ENCODE peak calls at places on chromosomes 2 and 18, in seven cellular contexts. One of them, this sample, is unnamed.
A peak's percentile ranks its signal among the peaks of the same experiment; 100 is the strongest.

GRCh38 chr18:24075731-24076130 is 61.2 kb downstream of the TTC39C start:
- DNase-seq in cardiac muscle cell: no peak
- DNase-seq in GM12878: no peak
- DNase-seq in spleen: no peak
- DNase-seq in heart right ventricle: no peak
- DNase-seq in fibroblast of lung: peak; percentile 37
- DNase-seq in MM.1S: no peak
- DNase-seq in this sample: no peak

GRCh38 chr2:188561473-188561979 is 269.9 kb downstream of the GULP1 start:
- DNase-seq in cardiac muscle cell: no peak
- DNase-seq in GM12878: no peak
- DNase-seq in spleen: no peak
- DNase-seq in heart right ventricle: no peak
- DNase-seq in fibroblast of lung: no peak
- DNase-seq in MM.1S: no peak
- DNase-seq in this sample: no peak

GRCh38 chr2:174176898-174177297 is 71.4 kb downstream of the OLA1 start:
- DNase-seq in cardiac muscle cell: no peak
- DNase-seq in GM12878: no peak
- DNase-seq in spleen: no peak
- DNase-seq in heart right ventricle: no peak
- DNase-seq in fibroblast of lung: no peak
- DNase-seq in MM.1S: no peak
- DNase-seq in this sample: no peak

GRCh38 chr2:96344011-96344410 is 8.4 kb downstream of the NCAPH start:
- DNase-seq in cardiac muscle cell: peak; percentile 18
- DNase-seq in GM12878: peak; percentile 91
- DNase-seq in spleen: peak; percentile 79
- DNase-seq in heart right ventricle: no peak
- DNase-seq in fibroblast of lung: no peak
- DNase-seq in MM.1S: no peak
- DNase-seq in this sample: no peak

GRCh38 chr2:39494784-39495251 is 57.7 kb upstream of the MAP4K3 start:
- DNase-seq in cardiac muscle cell: peak; percentile 97
- DNase-seq in GM12878: peak; percentile 66
- DNase-seq in spleen: no peak
- DNase-seq in heart right ventricle: peak; percentile 50
- DNase-seq in fibroblast of lung: peak; percentile 93
- DNase-seq in MM.1S: no peak
- DNase-seq in this sample: peak; percentile 37

GRCh38 chr2:175393851-175394250 is 212.3 kb upstream of the ATP5MC3 start:
- DNase-seq in cardiac muscle cell: no peak
- DNase-seq in GM12878: no peak
- DNase-seq in spleen: no peak
- DNase-seq in heart right ventricle: no peak
- DNase-seq in fibroblast of lung: no peak
- DNase-seq in MM.1S: no peak
- DNase-seq in this sample: no peak

GRCh38 chr2:21804151-21804550 is 680.4 kb downstream of the TDRD15 start:
- DNase-seq in cardiac muscle cell: no peak
- DNase-seq in GM12878: no peak
- DNase-seq in spleen: no peak
- DNase-seq in heart right ventricle: no peak
- DNase-seq in fibroblast of lung: no peak
- DNase-seq in MM.1S: no peak
- DNase-seq in this sample: no peak

GRCh38 chr2:200618590-200619021 is 32.8 kb downstream of the AOX1 start:
- DNase-seq in cardiac muscle cell: peak; percentile 87
- DNase-seq in GM12878: no peak
- DNase-seq in spleen: no peak
- DNase-seq in heart right ventricle: no peak
- DNase-seq in fibroblast of lung: peak; percentile 89
- DNase-seq in MM.1S: no peak
- DNase-seq in this sample: no peak

GRCh38 chr18:59897321-59897954 is 2.4 kb upstream of the PMAIP1 start:
- DNase-seq in cardiac muscle cell: no peak
- DNase-seq in GM12878: no peak
- DNase-seq in spleen: no peak
- DNase-seq in heart right ventricle: no peak
- DNase-seq in fibroblast of lung: no peak
- DNase-seq in MM.1S: no peak
- DNase-seq in this sample: no peak

GRCh38 chr2:147488472-147488871 is 356.4 kb upstream of the ACVR2A start:
- DNase-seq in cardiac muscle cell: no peak
- DNase-seq in GM12878: no peak
- DNase-seq in spleen: no peak
- DNase-seq in heart right ventricle: no peak
- DNase-seq in fibroblast of lung: no peak
- DNase-seq in MM.1S: no peak
- DNase-seq in this sample: no peak

GRCh38 chr2:235225261-235225660 is 268.6 kb upstream of the AGAP1 start:
- DNase-seq in cardiac muscle cell: no peak
- DNase-seq in GM12878: no peak
- DNase-seq in spleen: no peak
- DNase-seq in heart right ventricle: no peak
- DNase-seq in fibroblast of lung: no peak
- DNase-seq in MM.1S: no peak
- DNase-seq in this sample: no peak

GRCh38 chr2:238897911-238898311 is 50.0 kb downstream of the TWIST2 start:
- DNase-seq in cardiac muscle cell: no peak
- DNase-seq in GM12878: no peak
- DNase-seq in spleen: peak; percentile 58
- DNase-seq in heart right ventricle: no peak
- DNase-seq in fibroblast of lung: no peak
- DNase-seq in MM.1S: no peak
- DNase-seq in this sample: no peak

GRCh38 chr2:86308356-86308755 is 29.1 kb downstream of the REEP1 start:
- DNase-seq in cardiac muscle cell: no peak
- DNase-seq in GM12878: no peak
- DNase-seq in spleen: no peak
- DNase-seq in heart right ventricle: no peak
- DNase-seq in fibroblast of lung: no peak
- DNase-seq in MM.1S: no peak
- DNase-seq in this sample: no peak

GRCh38 chr2:86311879-86312278 is 25.5 kb downstream of the REEP1 start:
- DNase-seq in cardiac muscle cell: no peak
- DNase-seq in GM12878: no peak
- DNase-seq in spleen: no peak
- DNase-seq in heart right ventricle: no peak
- DNase-seq in fibroblast of lung: no peak
- DNase-seq in MM.1S: no peak
- DNase-seq in this sample: no peak

GRCh38 chr2:86308984-86309695 is 28.3 kb downstream of the REEP1 start:
- DNase-seq in cardiac muscle cell: no peak
- DNase-seq in GM12878: no peak
- DNase-seq in spleen: no peak
- DNase-seq in heart right ventricle: no peak
- DNase-seq in fibroblast of lung: no peak
- DNase-seq in MM.1S: no peak
- DNase-seq in this sample: no peak

GRCh38 chr2:86307431-86307830 is 30.0 kb downstream of the REEP1 start:
- DNase-seq in cardiac muscle cell: no peak
- DNase-seq in GM12878: no peak
- DNase-seq in spleen: no peak
- DNase-seq in heart right ventricle: no peak
- DNase-seq in fibroblast of lung: no peak
- DNase-seq in MM.1S: no peak
- DNase-seq in this sample: no peak

GRCh38 chr2:86309966-86310365 is 27.5 kb downstream of the REEP1 start:
- DNase-seq in cardiac muscle cell: no peak
- DNase-seq in GM12878: no peak
- DNase-seq in spleen: no peak
- DNase-seq in heart right ventricle: no peak
- DNase-seq in fibroblast of lung: no peak
- DNase-seq in MM.1S: no peak
- DNase-seq in this sample: no peak
- H3K27me3 ChIP-seq in cardiac muscle cell: no peaks in the 10 kb centered on the region
- H3K27me3 ChIP-seq in GM12878: peaks cover 3% of the 10 kb centered on the region
- H3K27me3 ChIP-seq in spleen: no peaks in the 10 kb centered on the region
- H3K27me3 ChIP-seq in heart right ventricle: no peaks in the 10 kb centered on the region
- H3K27me3 ChIP-seq in fibroblast of lung: peaks cover 6% of the 10 kb centered on the region
- H3K27me3 ChIP-seq in MM.1S: no peaks in the 10 kb centered on the region
- H3K27me3 ChIP-seq in this sample: no peaks in the 10 kb centered on the region

GRCh38 chr2:6865346-6866238 is at the start of gene CMPK2:
- DNase-seq in cardiac muscle cell: peak; percentile 50
- DNase-seq in GM12878: peak; percentile 33
- DNase-seq in spleen: peak; percentile 95
- DNase-seq in heart right ventricle: peak; percentile 76
- DNase-seq in fibroblast of lung: peak; percentile 33
- DNase-seq in MM.1S: peak; percentile 89
- DNase-seq in this sample: peak; percentile 84

GRCh38 chr2:6863792-6864191 is 1.9 kb downstream of the CMPK2 start:
- DNase-seq in cardiac muscle cell: no peak
- DNase-seq in GM12878: no peak
- DNase-seq in spleen: no peak
- DNase-seq in heart right ventricle: peak; percentile 61
- DNase-seq in fibroblast of lung: no peak
- DNase-seq in MM.1S: no peak
- DNase-seq in this sample: peak; percentile 46

GRCh38 chr2:6864938-6865345 is 765 bp downstream of the CMPK2 start:
- DNase-seq in cardiac muscle cell: no peak
- DNase-seq in GM12878: no peak
- DNase-seq in spleen: peak; percentile 91
- DNase-seq in heart right ventricle: no peak
- DNase-seq in fibroblast of lung: peak; percentile 9
- DNase-seq in MM.1S: no peak
- DNase-seq in this sample: peak; percentile 57

GRCh38 chr2:6866239-6866745 is 585 bp upstream of the CMPK2 start:
- DNase-seq in cardiac muscle cell: peak; percentile 51
- DNase-seq in GM12878: peak; percentile 17
- DNase-seq in spleen: peak; percentile 77
- DNase-seq in heart right ventricle: peak; percentile 26
- DNase-seq in fibroblast of lung: peak; percentile 21
- DNase-seq in MM.1S: peak; percentile 43
- DNase-seq in this sample: no peak

DNA sequence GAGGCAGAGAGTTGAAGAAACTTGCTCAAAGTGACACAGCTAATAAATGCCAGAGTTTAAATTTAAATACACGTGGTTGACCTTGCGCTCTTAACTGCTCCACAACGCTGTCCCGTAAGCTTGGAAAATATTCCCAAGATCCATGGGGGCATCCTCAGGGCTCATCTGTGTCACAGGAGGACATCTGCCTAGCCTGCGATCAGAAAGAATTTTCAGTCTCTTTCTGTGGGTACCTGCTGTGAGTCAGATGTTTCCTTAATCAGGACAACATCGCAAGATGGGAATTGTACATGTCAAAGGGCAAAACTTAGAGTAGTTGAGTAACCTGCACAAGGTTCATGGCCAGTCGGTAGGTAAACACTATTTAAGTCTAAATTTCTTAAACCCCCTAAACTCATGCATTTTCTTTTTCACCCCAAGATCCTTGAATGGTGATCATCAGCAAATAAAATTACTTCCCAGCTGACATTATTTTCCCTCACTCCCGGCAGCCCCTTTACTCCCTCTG is 1.4 kb downstream of the CMPK2 start:
- DNase-seq in cardiac muscle cell: no peak
- DNase-seq in GM12878: no peak
- DNase-seq in spleen: no peak
- DNase-seq in heart right ventricle: no peak
- DNase-seq in fibroblast of lung: no peak
- DNase-seq in MM.1S: no peak
- DNase-seq in this sample: no peak
- H3K27me3 ChIP-seq in cardiac muscle cell: peaks cover 10% of the 10 kb centered on the region
- H3K27me3 ChIP-seq in GM12878: no peaks in the 10 kb centered on the region
- H3K27me3 ChIP-seq in spleen: no peaks in the 10 kb centered on the region
- H3K27me3 ChIP-seq in heart right ventricle: no peaks in the 10 kb centered on the region
- H3K27me3 ChIP-seq in fibroblast of lung: peaks cover 2% of the 10 kb centered on the region
- H3K27me3 ChIP-seq in MM.1S: no peaks in the 10 kb centered on the region
- H3K27me3 ChIP-seq in this sample: no peaks in the 10 kb centered on the region

DNA sequence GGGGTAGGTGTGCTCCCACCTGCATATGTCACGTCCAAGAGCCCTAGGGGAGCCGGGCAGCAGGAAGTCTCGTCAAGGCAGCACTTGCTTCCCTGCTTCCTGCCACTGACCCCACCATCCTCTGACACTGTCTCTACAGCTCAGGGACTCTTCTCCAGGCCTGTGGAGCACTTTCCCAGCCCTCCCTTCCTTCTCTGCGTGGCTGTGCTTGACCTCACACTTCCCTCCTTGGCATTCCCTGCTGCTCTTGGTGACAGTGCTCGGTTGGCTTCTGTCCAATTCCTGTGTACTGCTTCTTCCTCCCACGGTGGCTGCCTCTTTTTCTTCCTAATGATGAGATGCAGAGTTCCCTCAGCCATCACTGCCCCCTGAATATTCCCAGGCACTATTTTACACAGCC is 2.8 kb downstream of the CIDEA start:
- DNase-seq in cardiac muscle cell: peak; percentile 29
- DNase-seq in GM12878: no peak
- DNase-seq in spleen: peak; percentile 59
- DNase-seq in heart right ventricle: peak; percentile 50
- DNase-seq in fibroblast of lung: no peak
- DNase-seq in MM.1S: no peak
- DNase-seq in this sample: peak; percentile 41
- H3K27me3 ChIP-seq in cardiac muscle cell: peaks cover 77% of the 10 kb centered on the region
- H3K27me3 ChIP-seq in GM12878: peaks cover 16% of the 10 kb centered on the region
- H3K27me3 ChIP-seq in spleen: peaks cover 39% of the 10 kb centered on the region
- H3K27me3 ChIP-seq in heart right ventricle: peaks cover 40% of the 10 kb centered on the region
- H3K27me3 ChIP-seq in fibroblast of lung: peaks cover 18% of the 10 kb centered on the region
- H3K27me3 ChIP-seq in MM.1S: peaks cover 18% of the 10 kb centered on the region
- H3K27me3 ChIP-seq in this sample: peaks cover 12% of the 10 kb centered on the region

GRCh38 chr2:133512121-133512520 is 56.1 kb downstream of the NCKAP5 start:
- DNase-seq in cardiac muscle cell: no peak
- DNase-seq in GM12878: no peak
- DNase-seq in spleen: no peak
- DNase-seq in heart right ventricle: no peak
- DNase-seq in fibroblast of lung: no peak
- DNase-seq in MM.1S: no peak
- DNase-seq in this sample: no peak

GRCh38 chr2:133511679-133512078 is 56.6 kb downstream of the NCKAP5 start:
- DNase-seq in cardiac muscle cell: no peak
- DNase-seq in GM12878: no peak
- DNase-seq in spleen: no peak
- DNase-seq in heart right ventricle: no peak
- DNase-seq in fibroblast of lung: no peak
- DNase-seq in MM.1S: no peak
- DNase-seq in this sample: no peak

GRCh38 chr2:133516405-133517028 is 51.7 kb downstream of the NCKAP5 start:
- DNase-seq in cardiac muscle cell: no peak
- DNase-seq in GM12878: no peak
- DNase-seq in spleen: no peak
- DNase-seq in heart right ventricle: no peak
- DNase-seq in fibroblast of lung: no peak
- DNase-seq in MM.1S: no peak
- DNase-seq in this sample: no peak

GRCh38 chr2:133509777-133510176 is 58.5 kb downstream of the NCKAP5 start:
- DNase-seq in cardiac muscle cell: no peak
- DNase-seq in GM12878: no peak
- DNase-seq in spleen: no peak
- DNase-seq in heart right ventricle: no peak
- DNase-seq in fibroblast of lung: no peak
- DNase-seq in MM.1S: no peak
- DNase-seq in this sample: no peak

DNA sequence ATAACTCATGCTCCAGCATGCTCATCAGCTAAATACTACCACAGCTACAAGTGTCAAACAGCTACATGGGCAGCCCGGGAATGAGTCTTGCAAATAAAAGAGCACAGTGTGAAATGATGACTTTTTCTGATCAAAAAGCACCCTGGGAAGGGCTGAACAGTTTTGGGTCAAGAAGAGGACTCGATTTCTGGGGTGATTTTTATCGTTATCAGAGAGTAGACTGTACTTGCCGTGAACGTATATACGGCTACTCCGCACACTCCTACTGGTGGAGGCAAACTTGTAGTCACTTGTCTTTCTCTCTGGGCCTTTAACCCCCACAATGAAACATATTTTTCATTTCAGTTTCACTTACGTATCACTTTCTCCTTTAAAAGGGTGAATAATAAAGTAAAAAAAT is 54.4 kb downstream of the NCKAP5 start:
- DNase-seq in cardiac muscle cell: no peak
- DNase-seq in GM12878: no peak
- DNase-seq in spleen: no peak
- DNase-seq in heart right ventricle: no peak
- DNase-seq in fibroblast of lung: no peak
- DNase-seq in MM.1S: no peak
- DNase-seq in this sample: no peak
- H3K27me3 ChIP-seq in cardiac muscle cell: no peaks in the 10 kb centered on the region
- H3K27me3 ChIP-seq in GM12878: no peaks in the 10 kb centered on the region
- H3K27me3 ChIP-seq in spleen: no peaks in the 10 kb centered on the region
- H3K27me3 ChIP-seq in heart right ventricle: no peaks in the 10 kb centered on the region
- H3K27me3 ChIP-seq in fibroblast of lung: no peaks in the 10 kb centered on the region
- H3K27me3 ChIP-seq in MM.1S: no peaks in the 10 kb centered on the region
- H3K27me3 ChIP-seq in this sample: no peaks in the 10 kb centered on the region

This sample was measured in heart left ventricle.